ENCODE peak calls at places on chromosomes 1 and 21, in eight cellular contexts. One of them, this sample, is unnamed.

GRCh38 chr1:212545941-212546638 is 62.5 kb upstream of the ATF3 start:
- DNase-seq in PC-9: no peak
- DNase-seq in astrocyte of the spinal cord: no peak
- DNase-seq in PC-3: no peak
- DNase-seq in activated CD8-positive, alpha-beta T cell treated with anti-CD3 and anti-CD28 coated beads for 36 hours: no peak
- DNase-seq in tibial nerve: peak
- DNase-seq in psoas muscle: no peak
- DNase-seq in AG10803: peak
- DNase-seq in this sample: no peak

GRCh38 chr21:37198989-37199924 is 67.9 kb downstream of the VPS26C start:
- DNase-seq in PC-9: peak
- DNase-seq in astrocyte of the spinal cord: peak
- DNase-seq in PC-3: peak
- DNase-seq in activated CD8-positive, alpha-beta T cell treated with anti-CD3 and anti-CD28 coated beads for 36 hours: no peak
- DNase-seq in tibial nerve: no peak
- DNase-seq in psoas muscle: no peak
- DNase-seq in AG10803: peak
- DNase-seq in this sample: no peak

GRCh38 chr1:39158330-39159086 is 46.0 kb upstream of the MACF1 start:
- DNase-seq in PC-9: peak
- DNase-seq in astrocyte of the spinal cord: peak
- DNase-seq in PC-3: peak
- DNase-seq in activated CD8-positive, alpha-beta T cell treated with anti-CD3 and anti-CD28 coated beads for 36 hours: peak
- DNase-seq in tibial nerve: no peak
- DNase-seq in psoas muscle: no peak
- DNase-seq in AG10803: no peak
- DNase-seq in this sample: no peak

GRCh38 chr1:229710746-229711145 is 84.7 kb downstream of the URB2 start:
- DNase-seq in PC-9: no peak
- DNase-seq in astrocyte of the spinal cord: peak
- DNase-seq in PC-3: no peak
- DNase-seq in activated CD8-positive, alpha-beta T cell treated with anti-CD3 and anti-CD28 coated beads for 36 hours: no peak
- DNase-seq in tibial nerve: no peak
- DNase-seq in psoas muscle: no peak
- DNase-seq in AG10803: peak
- DNase-seq in this sample: no peak

GRCh38 chr1:205430631-205431305 is 8.9 kb upstream of the LEMD1 start:
- DNase-seq in PC-9: no peak
- DNase-seq in astrocyte of the spinal cord: peak
- DNase-seq in PC-3: peak
- DNase-seq in activated CD8-positive, alpha-beta T cell treated with anti-CD3 and anti-CD28 coated beads for 36 hours: peak
- DNase-seq in tibial nerve: peak
- DNase-seq in psoas muscle: peak
- DNase-seq in AG10803: peak
- DNase-seq in this sample: peak

GRCh38 chr1:206463911-206464310 is 6.4 kb upstream of the IKBKE start:
- DNase-seq in PC-9: no peak
- DNase-seq in astrocyte of the spinal cord: no peak
- DNase-seq in PC-3: no peak
- DNase-seq in activated CD8-positive, alpha-beta T cell treated with anti-CD3 and anti-CD28 coated beads for 36 hours: no peak
- DNase-seq in tibial nerve: no peak
- DNase-seq in psoas muscle: no peak
- DNase-seq in AG10803: no peak
- DNase-seq in this sample: no peak

GRCh38 chr21:40752125-40752524 is 94.8 kb downstream of the DSCAM start:
- DNase-seq in PC-9: no peak
- DNase-seq in astrocyte of the spinal cord: no peak
- DNase-seq in PC-3: no peak
- DNase-seq in activated CD8-positive, alpha-beta T cell treated with anti-CD3 and anti-CD28 coated beads for 36 hours: no peak
- DNase-seq in tibial nerve: no peak
- DNase-seq in psoas muscle: no peak
- DNase-seq in AG10803: no peak
- DNase-seq in this sample: no peak

GRCh38 chr1:97063532-97063931 is 341.9 kb downstream of the PTBP2 start:
- DNase-seq in PC-9: peak
- DNase-seq in astrocyte of the spinal cord: no peak
- DNase-seq in PC-3: no peak
- DNase-seq in activated CD8-positive, alpha-beta T cell treated with anti-CD3 and anti-CD28 coated beads for 36 hours: no peak
- DNase-seq in tibial nerve: no peak
- DNase-seq in psoas muscle: no peak
- DNase-seq in AG10803: peak
- DNase-seq in this sample: no peak

GRCh38 chr1:178344513-178345077 is 152.2 kb downstream of the CLEC20A start:
- DNase-seq in PC-9: peak
- DNase-seq in astrocyte of the spinal cord: peak
- DNase-seq in PC-3: peak
- DNase-seq in activated CD8-positive, alpha-beta T cell treated with anti-CD3 and anti-CD28 coated beads for 36 hours: no peak
- DNase-seq in tibial nerve: no peak
- DNase-seq in psoas muscle: no peak
- DNase-seq in AG10803: peak
- DNase-seq in this sample: peak

GRCh38 chr1:44941424-44942324 is 44.7 kb downstream of the EIF2B3 start:
- DNase-seq in PC-9: no peak
- DNase-seq in astrocyte of the spinal cord: no peak
- DNase-seq in PC-3: peak
- DNase-seq in activated CD8-positive, alpha-beta T cell treated with anti-CD3 and anti-CD28 coated beads for 36 hours: peak
- DNase-seq in tibial nerve: no peak
- DNase-seq in psoas muscle: no peak
- DNase-seq in AG10803: no peak
- DNase-seq in this sample: no peak

GRCh38 chr1:240341365-240342250 is 249.9 kb downstream of the FMN2 start:
- DNase-seq in PC-9: no peak
- DNase-seq in astrocyte of the spinal cord: no peak
- DNase-seq in PC-3: peak
- DNase-seq in activated CD8-positive, alpha-beta T cell treated with anti-CD3 and anti-CD28 coated beads for 36 hours: no peak
- DNase-seq in tibial nerve: no peak
- DNase-seq in psoas muscle: no peak
- DNase-seq in AG10803: no peak
- DNase-seq in this sample: no peak

GRCh38 chr1:93728480-93729131 is 47.0 kb upstream of the BCAR3 start:
- DNase-seq in PC-9: no peak
- DNase-seq in astrocyte of the spinal cord: no peak
- DNase-seq in PC-3: no peak
- DNase-seq in activated CD8-positive, alpha-beta T cell treated with anti-CD3 and anti-CD28 coated beads for 36 hours: no peak
- DNase-seq in tibial nerve: no peak
- DNase-seq in psoas muscle: peak
- DNase-seq in AG10803: peak
- DNase-seq in this sample: no peak

GRCh38 chr1:17188889-17189631 is 15.9 kb upstream of the PADI1 start:
- DNase-seq in PC-9: no peak
- DNase-seq in astrocyte of the spinal cord: no peak
- DNase-seq in PC-3: no peak
- DNase-seq in activated CD8-positive, alpha-beta T cell treated with anti-CD3 and anti-CD28 coated beads for 36 hours: no peak
- DNase-seq in tibial nerve: no peak
- DNase-seq in psoas muscle: no peak
- DNase-seq in AG10803: no peak
- DNase-seq in this sample: no peak

GRCh38 chr1:17186216-17186894 is 18.6 kb upstream of the PADI1 start:
- DNase-seq in PC-9: no peak
- DNase-seq in astrocyte of the spinal cord: no peak
- DNase-seq in PC-3: no peak
- DNase-seq in activated CD8-positive, alpha-beta T cell treated with anti-CD3 and anti-CD28 coated beads for 36 hours: no peak
- DNase-seq in tibial nerve: no peak
- DNase-seq in psoas muscle: no peak
- DNase-seq in AG10803: no peak
- DNase-seq in this sample: no peak

GRCh38 chr1:17188217-17188616 is 16.7 kb upstream of the PADI1 start:
- DNase-seq in PC-9: no peak
- DNase-seq in astrocyte of the spinal cord: no peak
- DNase-seq in PC-3: no peak
- DNase-seq in activated CD8-positive, alpha-beta T cell treated with anti-CD3 and anti-CD28 coated beads for 36 hours: no peak
- DNase-seq in tibial nerve: no peak
- DNase-seq in psoas muscle: no peak
- DNase-seq in AG10803: no peak
- DNase-seq in this sample: no peak

GRCh38 chr1:17185485-17185860 is 19.5 kb upstream of the PADI1 start:
- DNase-seq in PC-9: no peak
- DNase-seq in astrocyte of the spinal cord: no peak
- DNase-seq in PC-3: no peak
- DNase-seq in activated CD8-positive, alpha-beta T cell treated with anti-CD3 and anti-CD28 coated beads for 36 hours: no peak
- DNase-seq in tibial nerve: no peak
- DNase-seq in psoas muscle: no peak
- DNase-seq in AG10803: no peak
- DNase-seq in this sample: no peak

DNA sequence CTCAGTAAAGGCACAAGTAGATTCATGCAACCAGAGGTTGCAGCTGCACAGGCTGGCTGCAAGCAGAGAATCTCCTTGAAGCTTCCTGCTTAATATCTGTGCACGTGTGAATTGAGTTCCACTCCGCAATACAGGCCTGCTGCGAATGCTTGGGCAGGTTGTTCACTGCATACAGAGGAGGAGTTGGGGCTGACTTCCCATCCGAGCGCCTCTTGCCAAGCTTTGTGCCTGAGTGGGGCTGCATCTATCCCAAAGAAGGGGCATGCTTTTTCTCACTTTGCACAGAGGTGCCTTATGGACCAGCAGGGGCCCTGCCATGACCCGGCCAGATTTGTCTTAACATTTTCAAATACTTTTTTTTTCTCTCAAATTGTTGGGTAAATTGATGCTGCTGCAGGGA is 17.9 kb upstream of the PADI1 start:
- DNase-seq in PC-9: no peak
- DNase-seq in astrocyte of the spinal cord: no peak
- DNase-seq in PC-3: no peak
- DNase-seq in activated CD8-positive, alpha-beta T cell treated with anti-CD3 and anti-CD28 coated beads for 36 hours: no peak
- DNase-seq in tibial nerve: no peak
- DNase-seq in psoas muscle: no peak
- DNase-seq in AG10803: no peak
- DNase-seq in this sample: no peak
- TF ChIP-seq CTCF in PC-9: no peak
- TF ChIP-seq CTCF in astrocyte of the spinal cord: no peak
- TF ChIP-seq CTCF in PC-3: no peak
- TF ChIP-seq CTCF in activated CD8-positive, alpha-beta T cell treated with anti-CD3 and anti-CD28 coated beads for 36 hours: no peak
- TF ChIP-seq CTCF in tibial nerve: no peak
- TF ChIP-seq CTCF in psoas muscle: no peak
- TF ChIP-seq CTCF in AG10803: no peak
- TF ChIP-seq CTCF in this sample: no peak

DNA sequence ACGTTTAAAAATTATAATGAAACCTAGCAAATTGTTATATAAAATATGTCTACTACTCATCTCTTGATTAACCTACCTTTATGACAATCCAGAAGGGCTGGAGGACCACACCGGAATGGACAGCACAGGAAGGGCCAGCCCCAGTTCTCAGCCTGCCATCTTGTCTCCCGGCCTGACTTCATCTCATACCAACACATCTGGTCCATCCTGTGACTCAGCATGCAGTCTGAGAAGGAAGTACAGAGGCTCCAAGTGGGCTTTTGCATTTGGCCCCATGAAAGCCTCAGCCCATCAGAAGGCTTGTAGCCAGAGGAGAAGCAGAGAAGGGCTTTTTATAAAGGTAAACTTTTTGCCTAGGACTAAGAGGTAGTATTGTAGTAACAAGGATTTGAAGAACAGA is 436.6 kb downstream of the MRPL39 start:
- DNase-seq in PC-9: no peak
- DNase-seq in astrocyte of the spinal cord: no peak
- DNase-seq in PC-3: no peak
- DNase-seq in activated CD8-positive, alpha-beta T cell treated with anti-CD3 and anti-CD28 coated beads for 36 hours: no peak
- DNase-seq in tibial nerve: no peak
- DNase-seq in psoas muscle: no peak
- DNase-seq in AG10803: peak
- DNase-seq in this sample: no peak
- TF ChIP-seq CTCF in PC-9: no peak
- TF ChIP-seq CTCF in astrocyte of the spinal cord: no peak
- TF ChIP-seq CTCF in PC-3: no peak
- TF ChIP-seq CTCF in activated CD8-positive, alpha-beta T cell treated with anti-CD3 and anti-CD28 coated beads for 36 hours: no peak
- TF ChIP-seq CTCF in tibial nerve: no peak
- TF ChIP-seq CTCF in psoas muscle: no peak
- TF ChIP-seq CTCF in AG10803: no peak
- TF ChIP-seq CTCF in this sample: no peak

GRCh38 chr1:9477535-9477934 is 61.7 kb upstream of the SLC25A33 start:
- DNase-seq in PC-9: no peak
- DNase-seq in astrocyte of the spinal cord: no peak
- DNase-seq in PC-3: no peak
- DNase-seq in activated CD8-positive, alpha-beta T cell treated with anti-CD3 and anti-CD28 coated beads for 36 hours: no peak
- DNase-seq in tibial nerve: no peak
- DNase-seq in psoas muscle: no peak
- DNase-seq in AG10803: no peak
- DNase-seq in this sample: no peak
- TF ChIP-seq CTCF in PC-9: no peak
- TF ChIP-seq CTCF in astrocyte of the spinal cord: no peak
- TF ChIP-seq CTCF in PC-3: no peak
- TF ChIP-seq CTCF in activated CD8-positive, alpha-beta T cell treated with anti-CD3 and anti-CD28 coated beads for 36 hours: no peak
- TF ChIP-seq CTCF in tibial nerve: no peak
- TF ChIP-seq CTCF in psoas muscle: no peak
- TF ChIP-seq CTCF in AG10803: no peak
- TF ChIP-seq CTCF in this sample: no peak

GRCh38 chr1:98749152-98749756 is 87.7 kb downstream of the SNX7 start:
- DNase-seq in PC-9: no peak
- DNase-seq in astrocyte of the spinal cord: peak
- DNase-seq in PC-3: peak
- DNase-seq in activated CD8-positive, alpha-beta T cell treated with anti-CD3 and anti-CD28 coated beads for 36 hours: no peak
- DNase-seq in tibial nerve: no peak
- DNase-seq in psoas muscle: no peak
- DNase-seq in AG10803: peak
- DNase-seq in this sample: no peak
- TF ChIP-seq CTCF in PC-9: peak
- TF ChIP-seq CTCF in astrocyte of the spinal cord: peak
- TF ChIP-seq CTCF in PC-3: peak
- TF ChIP-seq CTCF in activated CD8-positive, alpha-beta T cell treated with anti-CD3 and anti-CD28 coated beads for 36 hours: peak
- TF ChIP-seq CTCF in tibial nerve: no peak
- TF ChIP-seq CTCF in psoas muscle: peak
- TF ChIP-seq CTCF in AG10803: peak
- TF ChIP-seq CTCF in this sample: peak

GRCh38 chr1:34547043-34547674 is 207.7 kb upstream of the GJB5 start:
- DNase-seq in PC-9: no peak
- DNase-seq in astrocyte of the spinal cord: no peak
- DNase-seq in PC-3: peak
- DNase-seq in activated CD8-positive, alpha-beta T cell treated with anti-CD3 and anti-CD28 coated beads for 36 hours: no peak
- DNase-seq in tibial nerve: no peak
- DNase-seq in psoas muscle: no peak
- DNase-seq in AG10803: peak
- DNase-seq in this sample: no peak

DNA sequence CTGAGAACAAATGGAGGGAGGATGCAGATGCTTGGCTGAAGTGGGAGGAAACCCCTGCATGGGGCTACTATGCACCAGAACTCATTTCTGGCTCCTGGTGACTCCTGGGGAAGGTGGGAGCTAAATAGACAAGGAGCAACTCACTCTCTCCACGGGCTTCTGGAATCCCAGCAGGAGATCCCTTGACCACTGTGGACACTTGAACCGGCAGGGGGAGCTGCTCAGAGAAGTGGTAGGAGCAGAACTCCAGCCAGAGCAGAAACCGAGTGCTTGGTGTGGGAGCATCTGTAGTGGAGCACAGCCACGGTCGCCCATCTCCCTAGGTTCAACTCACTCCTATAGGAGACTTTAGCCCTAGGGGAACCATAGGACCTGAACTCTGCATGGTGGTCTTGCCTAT is 205.6 kb upstream of the GJB5 start:
- DNase-seq in PC-9: no peak
- DNase-seq in astrocyte of the spinal cord: no peak
- DNase-seq in PC-3: peak
- DNase-seq in activated CD8-positive, alpha-beta T cell treated with anti-CD3 and anti-CD28 coated beads for 36 hours: peak
- DNase-seq in tibial nerve: no peak
- DNase-seq in psoas muscle: no peak
- DNase-seq in AG10803: no peak
- DNase-seq in this sample: no peak
- TF ChIP-seq CTCF in PC-9: peak
- TF ChIP-seq CTCF in astrocyte of the spinal cord: no peak
- TF ChIP-seq CTCF in PC-3: peak
- TF ChIP-seq CTCF in activated CD8-positive, alpha-beta T cell treated with anti-CD3 and anti-CD28 coated beads for 36 hours: no peak
- TF ChIP-seq CTCF in tibial nerve: no peak
- TF ChIP-seq CTCF in psoas muscle: no peak
- TF ChIP-seq CTCF in AG10803: peak
- TF ChIP-seq CTCF in this sample: peak